ENCODE peak calls at places on chromosomes 12 and 14, in five cellular contexts. H, I, P, W and Z are unnamed samples.

GRCh38 chr12:67937822-67938221 is 51.4 kb upstream of the IFNG-AS1 start:
- DNase-seq in H (no peak), I (no peak), P (no peak), W (no peak), Z (no peak)

GRCh38 chr12:20370001-20370381 is 1.7 kb downstream of the PDE3A start:
- DNase-seq in H (peak), I (no peak), P (peak), W (no peak), Z (peak)

GRCh38 chr12:27521981-27522380 is 2.0 kb upstream of the PPFIBP1 start:
- DNase-seq in H (no peak), I (no peak), P (no peak), W (no peak), Z (no peak)

GRCh38 chr14:103854017-103854808 is 6.8 kb upstream of the PPP1R13B start:
- DNase-seq in H (no peak), I (no peak), P (no peak), W (no peak), Z (no peak)

GRCh38 chr12:124861898-124862676 is 1.6 kb downstream of the SCARB1 start:
- DNase-seq in H (no peak), I (no peak), P (no peak), W (no peak), Z (no peak)

GRCh38 chr14:77302926-77303325 is 17.8 kb downstream of the POMT2 start:
- DNase-seq in H (no peak), I (no peak), P (no peak), W (no peak), Z (no peak)

GRCh38 chr14:50225974-50226297 is 5.4 kb downstream of the SOS2 start:
- DNase-seq in H (no peak), I (no peak), P (no peak), W (no peak), Z (no peak)

GRCh38 chr12:66956300-66956699 is 277.4 kb upstream of the GRIP1 start:
- DNase-seq in H (no peak), I (no peak), P (no peak), W (no peak), Z (no peak)

GRCh38 chr12:27688671-27689070 is 7.6 kb upstream of the REP15 start:
- DNase-seq in H (no peak), I (no peak), P (no peak), W (no peak), Z (no peak)

GRCh38 chr14:32453857-32454810 is 125.0 kb downstream of the AKAP6 start:
- DNase-seq in H (no peak), I (no peak), P (no peak), W (no peak), Z (no peak)

GRCh38 chr14:103854822-103855733 is 7.7 kb upstream of the PPP1R13B start:
- DNase-seq in H (peak), I (no peak), P (peak), W (peak), Z (no peak)

GRCh38 chr12:97556201-97556824 is 93.7 kb downstream of the RMST start:
- DNase-seq in H (peak), I (no peak), P (peak), W (peak), Z (no peak)

GRCh38 chr12:30437044-30437443 is 258.6 kb downstream of the IPO8 start:
- DNase-seq in H (no peak), I (no peak), P (no peak), W (no peak), Z (no peak)

GRCh38 chr14:61438860-61439765 is 117.7 kb downstream of the PRKCH start:
- DNase-seq in H (peak), I (peak), P (no peak), W (peak), Z (no peak)

GRCh38 chr12:112645586-112645985 is 146.0 kb upstream of the RPH3A start:
- DNase-seq in H (no peak), I (no peak), P (no peak), W (no peak), Z (no peak)

GRCh38 chr14:94403312-94403711 is 14.9 kb upstream of the SERPINA1 start:
- DNase-seq in H (no peak), I (no peak), P (no peak), W (no peak), Z (no peak)

GRCh38 chr12:114938487-114939210 is 254.7 kb upstream of the TBX3 start:
- DNase-seq in H (no peak), I (no peak), P (no peak), W (no peak), Z (no peak)

GRCh38 chr12:129296636-129297035 is 443.4 kb downstream of the GLT1D1 start:
- DNase-seq in H (no peak), I (no peak), P (no peak), W (no peak), Z (no peak)

DNA sequence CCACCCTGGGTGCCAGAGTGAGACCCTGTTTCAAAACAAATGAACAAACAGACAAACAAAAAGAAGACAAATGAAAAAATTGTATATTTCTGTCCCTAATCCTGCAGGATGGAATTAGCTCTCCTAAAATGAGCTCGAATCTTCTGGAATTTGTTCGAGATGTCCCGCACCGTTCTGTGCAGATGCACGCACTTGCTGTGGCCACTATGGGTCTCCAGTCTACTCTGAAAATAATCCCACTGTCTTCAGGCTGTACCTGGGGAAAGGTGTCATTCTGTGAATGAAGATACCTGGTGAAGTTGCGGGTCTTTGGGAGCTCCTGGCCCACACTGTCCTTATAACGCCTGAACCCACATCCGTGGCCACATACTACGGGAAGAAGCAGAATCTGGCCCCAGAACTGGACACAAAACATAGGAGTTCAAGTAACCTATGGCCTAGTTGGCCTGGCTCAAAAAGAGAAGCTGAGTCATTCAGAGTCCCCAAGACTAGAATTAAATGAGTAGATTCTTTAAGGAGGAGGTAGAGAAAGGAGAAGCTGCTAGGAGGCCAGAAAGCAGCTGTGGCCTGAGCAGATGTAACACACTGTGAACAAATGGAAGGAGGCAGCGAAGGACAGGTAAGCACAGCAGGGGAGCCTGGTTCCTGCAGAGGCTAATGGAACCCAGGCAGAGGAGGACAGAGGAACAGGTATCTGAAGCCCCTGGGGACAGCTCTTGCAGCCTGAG is 108.6 kb downstream of the FOXN3 start:
- DNase-seq in H (no peak), I (peak), P (no peak), W (no peak), Z (no peak)
- TF ChIP-seq CTCF in H (no peak), I (peak), P (no peak), W (no peak), Z (no peak)

GRCh38 chr12:117111386-117112267 is 12.4 kb upstream of the TESC start:
- DNase-seq in H (no peak), I (no peak), P (peak), W (no peak), Z (no peak)
- TF ChIP-seq CTCF in H (no peak), I (no peak), P (no peak), W (no peak), Z (no peak)

GRCh38 chr12:123533672-123534643 is at the start of gene RILPL1:
- DNase-seq in H (peak), I (peak), P (peak), W (peak), Z (peak)
- TF ChIP-seq CTCF in H (peak), I (peak), P (peak), W (no peak), Z (peak)

GRCh38 chr12:19190292-19191031 is 60.9 kb downstream of the PLEKHA5 start:
- DNase-seq in H (no peak), I (no peak), P (no peak), W (no peak), Z (no peak)
- TF ChIP-seq CTCF in H (no peak), I (no peak), P (no peak), W (no peak), Z (no peak)

GRCh38 chr12:91988076-91988475 is 157.6 kb downstream of the BTG1 start:
- DNase-seq in H (peak), I (no peak), P (no peak), W (no peak), Z (no peak)

GRCh38 chr12:91990525-91990924 is 155.1 kb downstream of the BTG1 start:
- DNase-seq in H (no peak), I (no peak), P (no peak), W (no peak), Z (no peak)

GRCh38 chr12:91991397-91992187 is 154.1 kb downstream of the BTG1 start:
- DNase-seq in H (no peak), I (peak), P (no peak), W (no peak), Z (no peak)

GRCh38 chr12:91988571-91988970 is 157.1 kb downstream of the BTG1 start:
- DNase-seq in H (no peak), I (no peak), P (no peak), W (no peak), Z (no peak)

DNA sequence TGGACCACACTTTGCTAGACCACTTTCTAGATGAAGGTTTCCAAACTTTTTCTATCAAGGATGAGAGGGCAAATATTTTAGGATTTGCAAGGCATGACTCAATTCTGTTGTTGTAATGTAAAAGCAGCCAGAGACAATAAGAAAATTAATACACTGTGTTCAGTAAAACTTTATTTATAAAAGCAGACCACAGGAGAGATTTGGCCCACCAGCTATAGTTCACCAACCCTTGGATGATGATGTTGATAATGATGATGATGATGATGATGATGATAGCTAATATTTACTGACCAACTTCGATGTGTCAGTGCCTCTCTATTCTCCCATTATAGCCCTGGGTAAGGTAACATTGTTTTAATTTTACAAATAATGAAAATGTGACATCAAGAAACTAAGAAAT is 156.5 kb downstream of the BTG1 start:
- DNase-seq in H (no peak), I (no peak), P (no peak), W (no peak), Z (no peak)
- TF ChIP-seq CTCF in H (no peak), I (no peak), P (no peak), W (no peak), Z (no peak)